ENCODE peak calls at places on chromosomes 11 and 22, in four cellular contexts. One of them, this sample, is unnamed.
A peak's percentile ranks its signal among the peaks of the same experiment; 100 is the strongest.

GRCh38 chr11:20501252-20501651 is 98.2 kb upstream of the SLC6A5 start:
- DNase-seq in AG10803: no peak
- DNase-seq in activated CD8-positive, alpha-beta memory T cell treated with anti-CD3 and anti-CD28 coated beads, Interleukin-2, amount 10 ng/mL, durations not matched to agents 7 days and 5 days: no peak
- DNase-seq in AG08395: no peak
- DNase-seq in this sample: no peak

GRCh38 chr11:69249641-69250502 is 44.1 kb upstream of the MYEOV start:
- DNase-seq in AG10803: peak; percentile 63
- DNase-seq in activated CD8-positive, alpha-beta memory T cell treated with anti-CD3 and anti-CD28 coated beads, Interleukin-2, amount 10 ng/mL, durations not matched to agents 7 days and 5 days: no peak
- DNase-seq in AG08395: peak; percentile 22
- DNase-seq in this sample: no peak

GRCh38 chr11:17574141-17574798 is 27.2 kb downstream of the OTOG start:
- DNase-seq in AG10803: no peak
- DNase-seq in activated CD8-positive, alpha-beta memory T cell treated with anti-CD3 and anti-CD28 coated beads, Interleukin-2, amount 10 ng/mL, durations not matched to agents 7 days and 5 days: no peak
- DNase-seq in AG08395: no peak
- DNase-seq in this sample: no peak

GRCh38 chr11:113730887-113731726 is 25.0 kb upstream of the TMPRSS5 start:
- DNase-seq in AG10803: peak; percentile 65
- DNase-seq in activated CD8-positive, alpha-beta memory T cell treated with anti-CD3 and anti-CD28 coated beads, Interleukin-2, amount 10 ng/mL, durations not matched to agents 7 days and 5 days: peak; percentile 49
- DNase-seq in AG08395: peak; percentile 76
- DNase-seq in this sample: peak; percentile 13

GRCh38 chr11:26326793-26327400 is 5.0 kb upstream of the ANO3 start:
- DNase-seq in AG10803: no peak
- DNase-seq in activated CD8-positive, alpha-beta memory T cell treated with anti-CD3 and anti-CD28 coated beads, Interleukin-2, amount 10 ng/mL, durations not matched to agents 7 days and 5 days: no peak
- DNase-seq in AG08395: no peak
- DNase-seq in this sample: no peak

GRCh38 chr11:111386611-111387150 is 7.6 kb upstream of the POU2AF1 start:
- DNase-seq in AG10803: no peak
- DNase-seq in activated CD8-positive, alpha-beta memory T cell treated with anti-CD3 and anti-CD28 coated beads, Interleukin-2, amount 10 ng/mL, durations not matched to agents 7 days and 5 days: no peak
- DNase-seq in AG08395: no peak
- DNase-seq in this sample: no peak

GRCh38 chr11:95459268-95460040 is 228.5 kb upstream of the SESN3 start:
- DNase-seq in AG10803: peak; percentile 52
- DNase-seq in activated CD8-positive, alpha-beta memory T cell treated with anti-CD3 and anti-CD28 coated beads, Interleukin-2, amount 10 ng/mL, durations not matched to agents 7 days and 5 days: no peak
- DNase-seq in AG08395: no peak
- DNase-seq in this sample: no peak

GRCh38 chr11:104094576-104094975 is 58.1 kb downstream of the DDI1 start:
- DNase-seq in AG10803: peak; percentile 63
- DNase-seq in activated CD8-positive, alpha-beta memory T cell treated with anti-CD3 and anti-CD28 coated beads, Interleukin-2, amount 10 ng/mL, durations not matched to agents 7 days and 5 days: no peak
- DNase-seq in AG08395: no peak
- DNase-seq in this sample: no peak

GRCh38 chr11:79294845-79295520 is 145.8 kb downstream of the TENM4 start:
- DNase-seq in AG10803: no peak
- DNase-seq in activated CD8-positive, alpha-beta memory T cell treated with anti-CD3 and anti-CD28 coated beads, Interleukin-2, amount 10 ng/mL, durations not matched to agents 7 days and 5 days: no peak
- DNase-seq in AG08395: no peak
- DNase-seq in this sample: no peak

GRCh38 chr11:32121012-32121411 is 30.1 kb downstream of the RCN1 start:
- DNase-seq in AG10803: no peak
- DNase-seq in activated CD8-positive, alpha-beta memory T cell treated with anti-CD3 and anti-CD28 coated beads, Interleukin-2, amount 10 ng/mL, durations not matched to agents 7 days and 5 days: no peak
- DNase-seq in AG08395: no peak
- DNase-seq in this sample: no peak

GRCh38 chr11:57425565-57426438 is 1.1 kb downstream of the SLC43A3 start:
- DNase-seq in AG10803: peak; percentile 81
- DNase-seq in activated CD8-positive, alpha-beta memory T cell treated with anti-CD3 and anti-CD28 coated beads, Interleukin-2, amount 10 ng/mL, durations not matched to agents 7 days and 5 days: peak; percentile 45
- DNase-seq in AG08395: peak; percentile 55
- DNase-seq in this sample: no peak

GRCh38 chr11:102757823-102758549 is 22.4 kb downstream of the MMP10 start:
- DNase-seq in AG10803: peak; percentile 53
- DNase-seq in activated CD8-positive, alpha-beta memory T cell treated with anti-CD3 and anti-CD28 coated beads, Interleukin-2, amount 10 ng/mL, durations not matched to agents 7 days and 5 days: no peak
- DNase-seq in AG08395: peak; percentile 20
- DNase-seq in this sample: peak; percentile 72

GRCh38 chr11:66362481-66363147 is 8.9 kb downstream of the SLC29A2 start:
- DNase-seq in AG10803: no peak
- DNase-seq in activated CD8-positive, alpha-beta memory T cell treated with anti-CD3 and anti-CD28 coated beads, Interleukin-2, amount 10 ng/mL, durations not matched to agents 7 days and 5 days: no peak
- DNase-seq in AG08395: no peak
- DNase-seq in this sample: no peak

GRCh38 chr11:65393513-65394079 is 7.2 kb downstream of the FRMD8 start:
- DNase-seq in AG10803: no peak
- DNase-seq in activated CD8-positive, alpha-beta memory T cell treated with anti-CD3 and anti-CD28 coated beads, Interleukin-2, amount 10 ng/mL, durations not matched to agents 7 days and 5 days: no peak
- DNase-seq in AG08395: no peak
- DNase-seq in this sample: no peak

GRCh38 chr11:12717851-12718291 is 43.6 kb downstream of the TEAD1 start:
- DNase-seq in AG10803: no peak
- DNase-seq in activated CD8-positive, alpha-beta memory T cell treated with anti-CD3 and anti-CD28 coated beads, Interleukin-2, amount 10 ng/mL, durations not matched to agents 7 days and 5 days: peak; percentile 86
- DNase-seq in AG08395: no peak
- DNase-seq in this sample: no peak

GRCh38 chr11:112364962-112365481 is 104.4 kb upstream of the PLET1 start:
- DNase-seq in AG10803: peak; percentile 84
- DNase-seq in activated CD8-positive, alpha-beta memory T cell treated with anti-CD3 and anti-CD28 coated beads, Interleukin-2, amount 10 ng/mL, durations not matched to agents 7 days and 5 days: no peak
- DNase-seq in AG08395: peak; percentile 62
- DNase-seq in this sample: peak; percentile 71

GRCh38 chr22:35678836-35679235 is 30.6 kb downstream of the APOL6 start:
- DNase-seq in AG10803: no peak
- DNase-seq in activated CD8-positive, alpha-beta memory T cell treated with anti-CD3 and anti-CD28 coated beads, Interleukin-2, amount 10 ng/mL, durations not matched to agents 7 days and 5 days: no peak
- DNase-seq in AG08395: no peak
- DNase-seq in this sample: no peak

GRCh38 chr11:6129634-6130033 is 22.1 kb downstream of the OR56B4 start:
- DNase-seq in AG10803: no peak
- DNase-seq in activated CD8-positive, alpha-beta memory T cell treated with anti-CD3 and anti-CD28 coated beads, Interleukin-2, amount 10 ng/mL, durations not matched to agents 7 days and 5 days: no peak
- DNase-seq in AG08395: no peak
- DNase-seq in this sample: no peak

GRCh38 chr22:17694752-17695151 is 56.2 kb downstream of the BCL2L13 start:
- DNase-seq in AG10803: no peak
- DNase-seq in activated CD8-positive, alpha-beta memory T cell treated with anti-CD3 and anti-CD28 coated beads, Interleukin-2, amount 10 ng/mL, durations not matched to agents 7 days and 5 days: no peak
- DNase-seq in AG08395: no peak
- DNase-seq in this sample: no peak

GRCh38 chr22:33871935-33872334 is 48.3 kb downstream of the LARGE1 start:
- DNase-seq in AG10803: no peak
- DNase-seq in activated CD8-positive, alpha-beta memory T cell treated with anti-CD3 and anti-CD28 coated beads, Interleukin-2, amount 10 ng/mL, durations not matched to agents 7 days and 5 days: no peak
- DNase-seq in AG08395: no peak
- DNase-seq in this sample: no peak

GRCh38 chr11:35039076-35039475 is 99.9 kb upstream of the CD44 start:
- DNase-seq in AG10803: no peak
- DNase-seq in activated CD8-positive, alpha-beta memory T cell treated with anti-CD3 and anti-CD28 coated beads, Interleukin-2, amount 10 ng/mL, durations not matched to agents 7 days and 5 days: no peak
- DNase-seq in AG08395: no peak
- DNase-seq in this sample: no peak

GRCh38 chr11:86101493-86101892 is 32.6 kb upstream of the PICALM start:
- DNase-seq in AG10803: peak; percentile 18
- DNase-seq in activated CD8-positive, alpha-beta memory T cell treated with anti-CD3 and anti-CD28 coated beads, Interleukin-2, amount 10 ng/mL, durations not matched to agents 7 days and 5 days: no peak
- DNase-seq in AG08395: no peak
- DNase-seq in this sample: no peak

GRCh38 chr11:118406599-118407166 is 5.3 kb downstream of the ATP5MG start:
- DNase-seq in AG10803: peak; percentile 55
- DNase-seq in activated CD8-positive, alpha-beta memory T cell treated with anti-CD3 and anti-CD28 coated beads, Interleukin-2, amount 10 ng/mL, durations not matched to agents 7 days and 5 days: no peak
- DNase-seq in AG08395: peak; percentile 15
- DNase-seq in this sample: no peak

GRCh38 chr11:9691865-9692264 is 28.0 kb downstream of the SWAP70 start:
- DNase-seq in AG10803: no peak
- DNase-seq in activated CD8-positive, alpha-beta memory T cell treated with anti-CD3 and anti-CD28 coated beads, Interleukin-2, amount 10 ng/mL, durations not matched to agents 7 days and 5 days: no peak
- DNase-seq in AG08395: peak; percentile 27
- DNase-seq in this sample: peak; percentile 42

GRCh38 chr11:326592-326841 is 5.9 kb upstream of the IFITM3 start:
- DNase-seq in AG10803: no peak
- DNase-seq in activated CD8-positive, alpha-beta memory T cell treated with anti-CD3 and anti-CD28 coated beads, Interleukin-2, amount 10 ng/mL, durations not matched to agents 7 days and 5 days: no peak
- DNase-seq in AG08395: no peak
- DNase-seq in this sample: no peak

GRCh38 chr22:37484115-37485005 is 1.8 kb downstream of the MFNG start:
- DNase-seq in AG10803: no peak
- DNase-seq in activated CD8-positive, alpha-beta memory T cell treated with anti-CD3 and anti-CD28 coated beads, Interleukin-2, amount 10 ng/mL, durations not matched to agents 7 days and 5 days: peak; percentile 93
- DNase-seq in AG08395: no peak
- DNase-seq in this sample: no peak

GRCh38 chr22:46224771-46225290 is 25.3 kb downstream of the CDPF1 start:
- DNase-seq in AG10803: no peak
- DNase-seq in activated CD8-positive, alpha-beta memory T cell treated with anti-CD3 and anti-CD28 coated beads, Interleukin-2, amount 10 ng/mL, durations not matched to agents 7 days and 5 days: no peak
- DNase-seq in AG08395: no peak
- DNase-seq in this sample: no peak

GRCh38 chr11:82038151-82038550 is 695.5 kb downstream of the FAM181B start:
- DNase-seq in AG10803: no peak
- DNase-seq in activated CD8-positive, alpha-beta memory T cell treated with anti-CD3 and anti-CD28 coated beads, Interleukin-2, amount 10 ng/mL, durations not matched to agents 7 days and 5 days: no peak
- DNase-seq in AG08395: no peak
- DNase-seq in this sample: no peak

GRCh38 chr11:45371251-45371749 is 85.2 kb upstream of the SYT13 start:
- DNase-seq in AG10803: peak; percentile 53
- DNase-seq in activated CD8-positive, alpha-beta memory T cell treated with anti-CD3 and anti-CD28 coated beads, Interleukin-2, amount 10 ng/mL, durations not matched to agents 7 days and 5 days: peak; percentile 68
- DNase-seq in AG08395: peak; percentile 84
- DNase-seq in this sample: peak; percentile 18

GRCh38 chr11:108654994-108655631 is 9.8 kb upstream of the DDX10 start:
- DNase-seq in AG10803: peak; percentile 67
- DNase-seq in activated CD8-positive, alpha-beta memory T cell treated with anti-CD3 and anti-CD28 coated beads, Interleukin-2, amount 10 ng/mL, durations not matched to agents 7 days and 5 days: no peak
- DNase-seq in AG08395: peak; percentile 72
- DNase-seq in this sample: peak; percentile 16

GRCh38 chr11:46333129-46333947 is 13.9 kb upstream of the DGKZ start:
- DNase-seq in AG10803: no peak
- DNase-seq in activated CD8-positive, alpha-beta memory T cell treated with anti-CD3 and anti-CD28 coated beads, Interleukin-2, amount 10 ng/mL, durations not matched to agents 7 days and 5 days: no peak
- DNase-seq in AG08395: peak; percentile 24
- DNase-seq in this sample: no peak

GRCh38 chr11:134755535-134755934 is 343.5 kb upstream of the B3GAT1 start:
- DNase-seq in AG10803: no peak
- DNase-seq in activated CD8-positive, alpha-beta memory T cell treated with anti-CD3 and anti-CD28 coated beads, Interleukin-2, amount 10 ng/mL, durations not matched to agents 7 days and 5 days: no peak
- DNase-seq in AG08395: no peak
- DNase-seq in this sample: no peak